ENCODE peak calls at places on chromosome 14, in four cellular contexts. One of them, this sample, is unnamed.

GRCh38 chr14:59020382-59020781 is 168.1 kb upstream of the DAAM1 start:
- DNase-seq in SK-N-SH: peak; percentile 8
- DNase-seq in GM12878: no peak
- DNase-seq in HepG2: no peak
- DNase-seq in this sample: no peak

GRCh38 chr14:30389134-30389900 is 169.6 kb upstream of the G2E3 start:
- DNase-seq in SK-N-SH: no peak
- DNase-seq in GM12878: no peak
- DNase-seq in HepG2: no peak
- DNase-seq in this sample: no peak

GRCh38 chr14:97005908-97006307 is 208.7 kb downstream of the VRK1 start:
- DNase-seq in SK-N-SH: no peak
- DNase-seq in GM12878: no peak
- DNase-seq in HepG2: no peak
- DNase-seq in this sample: no peak

GRCh38 chr14:75301666-75302325 is 23.2 kb downstream of the FOS start:
- DNase-seq in SK-N-SH: no peak
- DNase-seq in GM12878: no peak
- DNase-seq in HepG2: no peak
- DNase-seq in this sample: peak; percentile 84

GRCh38 chr14:68405959-68406358 is 386.9 kb downstream of the ZFP36L1 start:
- DNase-seq in SK-N-SH: no peak
- DNase-seq in GM12878: no peak
- DNase-seq in HepG2: no peak
- DNase-seq in this sample: no peak

GRCh38 chr14:91515979-91516378 is 5.9 kb upstream of the PPP4R3A start:
- DNase-seq in SK-N-SH: no peak
- DNase-seq in GM12878: no peak
- DNase-seq in HepG2: no peak
- DNase-seq in this sample: no peak

GRCh38 chr14:95045836-95046430 is 111.4 kb downstream of the DICER1 start:
- DNase-seq in SK-N-SH: no peak
- DNase-seq in GM12878: no peak
- DNase-seq in HepG2: no peak
- DNase-seq in this sample: no peak

GRCh38 chr14:68862954-68863594 is 70.2 kb upstream of the ZFP36L1 start:
- DNase-seq in SK-N-SH: peak; percentile 79
- DNase-seq in GM12878: peak; percentile 32
- DNase-seq in HepG2: peak; percentile 76
- DNase-seq in this sample: peak; percentile 27

GRCh38 chr14:61812347-61813100 is 50.3 kb downstream of the SNAPC1 start:
- DNase-seq in SK-N-SH: peak; percentile 87
- DNase-seq in GM12878: no peak
- DNase-seq in HepG2: no peak
- DNase-seq in this sample: no peak

GRCh38 chr14:91142214-91142668 is 28.4 kb downstream of the DGLUCY start:
- DNase-seq in SK-N-SH: no peak
- DNase-seq in GM12878: peak; percentile 80
- DNase-seq in HepG2: no peak
- DNase-seq in this sample: peak; percentile 65

GRCh38 chr14:77187649-77188012 is 6.0 kb downstream of the TMEM63C start:
- DNase-seq in SK-N-SH: no peak
- DNase-seq in GM12878: no peak
- DNase-seq in HepG2: no peak
- DNase-seq in this sample: no peak

GRCh38 chr14:101584049-101584859 is 23.0 kb downstream of the DIO3 start:
- DNase-seq in SK-N-SH: peak; percentile 94
- DNase-seq in GM12878: no peak
- DNase-seq in HepG2: no peak
- DNase-seq in this sample: no peak

GRCh38 chr14:47539065-47539464 is 136.3 kb downstream of the MDGA2 start:
- DNase-seq in SK-N-SH: no peak
- DNase-seq in GM12878: no peak
- DNase-seq in HepG2: peak; percentile 10
- DNase-seq in this sample: no peak

GRCh38 chr14:43803076-43803689 is 703.9 kb downstream of the FSCB start:
- DNase-seq in SK-N-SH: no peak
- DNase-seq in GM12878: no peak
- DNase-seq in HepG2: no peak
- DNase-seq in this sample: no peak

GRCh38 chr14:79961197-79961596 is 250.1 kb downstream of the DIO2 start:
- DNase-seq in SK-N-SH: no peak
- DNase-seq in GM12878: no peak
- DNase-seq in HepG2: no peak
- DNase-seq in this sample: no peak

GRCh38 chr14:93941293-93941910 is 14.3 kb downstream of the FAM181A start:
- DNase-seq in SK-N-SH: no peak
- DNase-seq in GM12878: no peak
- DNase-seq in HepG2: no peak
- DNase-seq in this sample: no peak

GRCh38 chr14:103137721-103138482 is 14.6 kb downstream of the TNFAIP2 start:
- DNase-seq in SK-N-SH: no peak
- DNase-seq in GM12878: no peak
- DNase-seq in HepG2: no peak
- DNase-seq in this sample: no peak

GRCh38 chr14:103867523-103867953 is 20.2 kb upstream of the PPP1R13B start:
- DNase-seq in SK-N-SH: peak; percentile 45
- DNase-seq in GM12878: no peak
- DNase-seq in HepG2: no peak
- DNase-seq in this sample: no peak

GRCh38 chr14:39240769-39241168 is 7.1 kb downstream of the MIA2 start:
- DNase-seq in SK-N-SH: no peak
- DNase-seq in GM12878: no peak
- DNase-seq in HepG2: no peak
- DNase-seq in this sample: no peak

GRCh38 chr14:55057919-55058318 is 6.5 kb downstream of the MAPK1IP1L start:
- DNase-seq in SK-N-SH: no peak
- DNase-seq in GM12878: no peak
- DNase-seq in HepG2: no peak
- DNase-seq in this sample: no peak

GRCh38 chr14:68788275-68789001 is 4.4 kb downstream of the ZFP36L1 start:
- DNase-seq in SK-N-SH: no peak
- DNase-seq in GM12878: no peak
- DNase-seq in HepG2: no peak
- DNase-seq in this sample: no peak

GRCh38 chr14:95858893-95859292 is 17.7 kb upstream of the TUNAR start:
- DNase-seq in SK-N-SH: no peak
- DNase-seq in GM12878: no peak
- DNase-seq in HepG2: no peak
- DNase-seq in this sample: no peak

GRCh38 chr14:100731011-100731670 is 4.4 kb downstream of the DLK1 start:
- DNase-seq in SK-N-SH: peak; percentile 44
- DNase-seq in GM12878: no peak
- DNase-seq in HepG2: no peak
- DNase-seq in this sample: no peak

GRCh38 chr14:97412933-97413574 is 615.9 kb downstream of the VRK1 start:
- DNase-seq in SK-N-SH: no peak
- DNase-seq in GM12878: no peak
- DNase-seq in HepG2: no peak
- DNase-seq in this sample: no peak

GRCh38 chr14:76654573-76654955 is 106.7 kb upstream of the VASH1 start:
- DNase-seq in SK-N-SH: no peak
- DNase-seq in GM12878: no peak
- DNase-seq in HepG2: no peak
- DNase-seq in this sample: no peak

DNA sequence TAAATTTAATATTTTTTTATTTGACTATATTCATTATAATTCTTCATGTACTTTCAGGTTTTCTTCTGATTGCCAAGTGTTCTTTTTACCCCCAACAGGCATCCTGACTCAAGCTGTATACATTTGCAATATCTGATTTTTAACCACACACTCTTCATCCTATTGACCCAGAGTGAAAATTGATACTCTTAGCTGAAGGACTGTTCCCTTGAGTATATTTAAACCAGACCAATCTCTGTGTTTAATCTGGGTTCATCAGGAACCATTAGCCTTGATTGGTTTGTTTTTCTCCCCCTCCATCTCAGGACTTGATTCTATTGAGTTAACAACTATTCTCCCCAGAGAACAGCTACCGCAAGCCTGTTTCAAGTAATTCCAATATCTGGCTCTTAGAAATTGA is 222.3 kb upstream of the NOVA1 start:
- DNase-seq in SK-N-SH: no peak
- DNase-seq in GM12878: no peak
- DNase-seq in HepG2: no peak
- DNase-seq in this sample: no peak
- TF ChIP-seq GABPA in SK-N-SH: no peak
- TF ChIP-seq GABPA in GM12878: no peak
- TF ChIP-seq GABPA in HepG2: no peak
- TF ChIP-seq GABPA in this sample: no peak

GRCh38 chr14:73634333-73634833 is 10.4 kb upstream of the DNAL1 start:
- DNase-seq in SK-N-SH: peak; percentile 16
- DNase-seq in GM12878: no peak
- DNase-seq in HepG2: no peak
- DNase-seq in this sample: no peak
- TF ChIP-seq GABPA in SK-N-SH: no peak
- TF ChIP-seq GABPA in GM12878: no peak
- TF ChIP-seq GABPA in HepG2: no peak
- TF ChIP-seq GABPA in this sample: no peak

GRCh38 chr14:60222820-60223219 is 26.2 kb upstream of the PPM1A start:
- DNase-seq in SK-N-SH: no peak
- DNase-seq in GM12878: no peak
- DNase-seq in HepG2: no peak
- DNase-seq in this sample: no peak
- TF ChIP-seq GABPA in SK-N-SH: no peak
- TF ChIP-seq GABPA in GM12878: no peak
- TF ChIP-seq GABPA in HepG2: no peak
- TF ChIP-seq GABPA in this sample: no peak

GRCh38 chr14:105290598-105291356 is 10.0 kb downstream of the BRF1 start:
- DNase-seq in SK-N-SH: peak; percentile 79
- DNase-seq in GM12878: no peak
- DNase-seq in HepG2: no peak
- DNase-seq in this sample: peak; percentile 44

GRCh38 chr14:105299654-105300541 is 903 bp downstream of the BRF1 start:
- DNase-seq in SK-N-SH: peak; percentile 37
- DNase-seq in GM12878: no peak
- DNase-seq in HepG2: no peak
- DNase-seq in this sample: no peak

GRCh38 chr14:105292810-105293711 is 7.7 kb downstream of the BRF1 start:
- DNase-seq in SK-N-SH: peak; percentile 58
- DNase-seq in GM12878: no peak
- DNase-seq in HepG2: no peak
- DNase-seq in this sample: no peak

GRCh38 chr14:105294142-105294597 is 6.6 kb downstream of the BRF1 start:
- DNase-seq in SK-N-SH: peak; percentile 91
- DNase-seq in GM12878: no peak
- DNase-seq in HepG2: no peak
- DNase-seq in this sample: no peak
- TF ChIP-seq GABPA in SK-N-SH: no peak
- TF ChIP-seq GABPA in GM12878: no peak
- TF ChIP-seq GABPA in HepG2: no peak
- TF ChIP-seq GABPA in this sample: no peak

GRCh38 chr14:99450266-99450665 is 30.4 kb downstream of the SETD3 start:
- DNase-seq in SK-N-SH: no peak
- DNase-seq in GM12878: no peak
- DNase-seq in HepG2: no peak
- DNase-seq in this sample: no peak

GRCh38 chr14:99452968-99453367 is 27.7 kb downstream of the SETD3 start:
- DNase-seq in SK-N-SH: no peak
- DNase-seq in GM12878: no peak
- DNase-seq in HepG2: no peak
- DNase-seq in this sample: no peak

GRCh38 chr14:99459491-99460100 is 21.1 kb downstream of the SETD3 start:
- DNase-seq in SK-N-SH: no peak
- DNase-seq in GM12878: no peak
- DNase-seq in HepG2: no peak
- DNase-seq in this sample: no peak

GRCh38 chr14:99451234-99451633 is 29.4 kb downstream of the SETD3 start:
- DNase-seq in SK-N-SH: no peak
- DNase-seq in GM12878: no peak
- DNase-seq in HepG2: no peak
- DNase-seq in this sample: no peak

DNA sequence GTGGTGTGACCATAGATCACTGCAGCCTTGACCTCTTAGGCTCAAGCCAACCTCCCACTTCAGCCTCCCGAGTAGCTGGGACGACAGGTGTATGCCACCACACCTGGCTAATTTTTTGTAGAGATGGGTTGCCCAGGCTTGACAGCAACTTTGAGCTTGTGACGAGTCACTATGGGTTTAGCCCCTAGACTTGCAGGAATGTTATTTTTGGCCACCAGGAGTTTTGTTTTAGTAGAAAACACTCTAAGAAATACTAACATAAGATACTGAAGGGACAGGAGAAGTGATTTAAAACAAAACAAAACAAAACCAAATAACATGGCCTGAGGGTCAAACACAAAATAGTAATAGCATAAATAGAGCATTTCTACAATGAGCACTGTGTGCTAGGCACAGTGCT is 26.4 kb downstream of the SETD3 start:
- DNase-seq in SK-N-SH: no peak
- DNase-seq in GM12878: no peak
- DNase-seq in HepG2: no peak
- DNase-seq in this sample: no peak
- TF ChIP-seq GABPA in SK-N-SH: no peak
- TF ChIP-seq GABPA in GM12878: no peak
- TF ChIP-seq GABPA in HepG2: no peak
- TF ChIP-seq GABPA in this sample: no peak

GRCh38 chr14:88044782-88045446 is 40.0 kb downstream of the GPR65 start:
- DNase-seq in SK-N-SH: no peak
- DNase-seq in GM12878: no peak
- DNase-seq in HepG2: peak; percentile 48
- DNase-seq in this sample: no peak

GRCh38 chr14:88045705-88046104 is 40.8 kb downstream of the GPR65 start:
- DNase-seq in SK-N-SH: no peak
- DNase-seq in GM12878: no peak
- DNase-seq in HepG2: no peak
- DNase-seq in this sample: peak; percentile 5

GRCh38 chr14:88040141-88040540 is 35.2 kb downstream of the GPR65 start:
- DNase-seq in SK-N-SH: no peak
- DNase-seq in GM12878: no peak
- DNase-seq in HepG2: no peak
- DNase-seq in this sample: no peak

GRCh38 chr14:88043523-88043922 is 38.6 kb downstream of the GPR65 start:
- DNase-seq in SK-N-SH: no peak
- DNase-seq in GM12878: no peak
- DNase-seq in HepG2: peak; percentile 32
- DNase-seq in this sample: no peak

GRCh38 chr14:88044129-88044727 is 39.3 kb downstream of the GPR65 start:
- DNase-seq in SK-N-SH: no peak
- DNase-seq in GM12878: no peak
- DNase-seq in HepG2: peak; percentile 96
- DNase-seq in this sample: no peak
- TF ChIP-seq GABPA in SK-N-SH: no peak
- TF ChIP-seq GABPA in GM12878: no peak
- TF ChIP-seq GABPA in HepG2: peak; percentile 6
- TF ChIP-seq GABPA in this sample: no peak

This sample was measured in HL-60.